ENCODE peak calls at places on chromosomes 3 and 15, in eight cellular contexts. P, O, J, W, L, T, X and A are unnamed samples.

GRCh38 chr3:157099337-157100078 is 60.4 kb downstream of the CCNL1 start:
- DNase-seq in P (peak; percentile 47), O (no peak), J (no peak), W (peak; percentile 64), L (no peak), T (no peak), X (no peak), A (no peak)

GRCh38 chr15:72375501-72375845 is 341 bp downstream of the HEXA start:
- DNase-seq in P (no peak), O (no peak), J (no peak), W (peak; percentile 84), L (no peak), T (no peak), X (no peak), A (no peak)

GRCh38 chr3:66276705-66277274 is 56.0 kb downstream of the SLC25A26 start:
- DNase-seq in P (peak; percentile 70), O (no peak), J (peak; percentile 60), W (peak; percentile 68), L (peak; percentile 70), T (peak; percentile 66), X (peak; percentile 66), A (peak; percentile 63)

GRCh38 chr3:188558343-188559068 is 404.5 kb downstream of the LPP start:
- DNase-seq in P (no peak), O (no peak), J (no peak), W (peak; percentile 10), L (no peak), T (peak; percentile 34), X (no peak), A (peak; percentile 17)

GRCh38 chr3:33915796-33916589 is 117.6 kb downstream of the PDCD6IP start:
- DNase-seq in P (peak; percentile 75), O (no peak), J (peak; percentile 25), W (peak; percentile 39), L (no peak), T (peak; percentile 16), X (no peak), A (no peak)

GRCh38 chr3:55676643-55677042 is 189.5 kb upstream of the WNT5A start:
- DNase-seq in P (no peak), O (no peak), J (no peak), W (no peak), L (no peak), T (no peak), X (no peak), A (no peak)

GRCh38 chr15:90184119-90184785 is 16.9 kb upstream of the SEMA4B start:
- DNase-seq in P (peak; percentile 67), O (no peak), J (no peak), W (peak; percentile 88), L (no peak), T (peak; percentile 57), X (peak; percentile 49), A (peak; percentile 49)

GRCh38 chr3:43629254-43629653 is 7.4 kb upstream of the ANO10 start:
- DNase-seq in P (no peak), O (no peak), J (no peak), W (peak; percentile 88), L (no peak), T (peak; percentile 18), X (no peak), A (no peak)

GRCh38 chr3:67509471-67510075 is 144.8 kb downstream of the SUCLG2 start:
- DNase-seq in P (no peak), O (no peak), J (no peak), W (peak; percentile 49), L (no peak), T (peak; percentile 9), X (no peak), A (peak; percentile 54)

GRCh38 chr15:84982301-84982920 is 755 bp downstream of the PDE8A start:
- DNase-seq in P (peak; percentile 53), O (no peak), J (no peak), W (peak; percentile 48), L (peak; percentile 60), T (peak; percentile 48), X (peak; percentile 68), A (peak; percentile 37)

GRCh38 chr3:43522702-43523362 is 99.0 kb downstream of the ANO10 start:
- DNase-seq in P (no peak), O (no peak), J (no peak), W (peak; percentile 44), L (no peak), T (peak; percentile 27), X (no peak), A (peak; percentile 66)

GRCh38 chr15:78329625-78330024 is 10.5 kb upstream of the CRABP1 start:
- DNase-seq in P (no peak), O (no peak), J (no peak), W (no peak), L (no peak), T (no peak), X (no peak), A (peak; percentile 64)

GRCh38 chr3:14760185-14760584 is 58.6 kb upstream of the FGD5 start:
- DNase-seq in P (no peak), O (no peak), J (no peak), W (no peak), L (no peak), T (no peak), X (no peak), A (no peak)

GRCh38 chr3:70999730-71000129 is 583.8 kb downstream of the FOXP1 start:
- DNase-seq in P (no peak), O (no peak), J (no peak), W (peak; percentile 28), L (no peak), T (peak; percentile 72), X (no peak), A (peak; percentile 69)

GRCh38 chr3:95567346-95567745 is 1247.0 kb upstream of the EPHA6 start:
- DNase-seq in P (no peak), O (no peak), J (no peak), W (no peak), L (no peak), T (no peak), X (no peak), A (no peak)

GRCh38 chr3:115084686-115085085 is 62.4 kb downstream of the ZBTB20 start:
- DNase-seq in P (no peak), O (peak; percentile 72), J (no peak), W (no peak), L (no peak), T (no peak), X (no peak), A (no peak)